ENCODE peak calls at places on chromosome 5, in four cellular contexts. V is neuronal stem cell, W is fibroblast of lung, Q is IMR-90. R is an unnamed sample.

GRCh38 chr5:45507174-45507573 is 189.0 kb downstream of the HCN1 start:
- DNase-seq in W (no peak), V (no peak), Q (no peak), R (peak)

GRCh38 chr5:110625376-110625999 is 101.0 kb downstream of the TMEM232 start:
- DNase-seq in V (no peak), W (peak), Q (peak), R (peak)

GRCh38 chr5:113330533-113331200 is 104.1 kb downstream of the TSSK1B start:
- DNase-seq in W (peak), V (no peak), Q (peak), R (no peak)

GRCh38 chr5:56816546-56817081 is 1.3 kb downstream of the MAP3K1 start:
- DNase-seq in V (peak), Q (peak), W (peak), R (peak)

GRCh38 chr5:121962943-121963342 is 1.2 kb downstream of the SRFBP1 start:
- DNase-seq in Q (peak), V (no peak), W (no peak), R (no peak)

GRCh38 chr5:177446184-177447065 is at the start of gene PRR7:
- DNase-seq in Q (peak), W (peak), V (peak), R (peak)

GRCh38 chr5:20678814-20679298 is 690.9 kb upstream of the CDH18 start:
- DNase-seq in Q (peak), V (no peak), W (peak), R (no peak)

GRCh38 chr5:154611341-154611767 is 133.3 kb upstream of the HAND1 start:
- DNase-seq in Q (peak), W (peak), V (no peak), R (peak)

GRCh38 chr5:130836729-130837660 is 328.1 kb downstream of the HINT1 start:
- DNase-seq in Q (no peak), W (no peak), V (no peak), R (no peak)

GRCh38 chr5:177362871-177363507 is 5.3 kb downstream of the RGS14 start:
- DNase-seq in W (peak), V (peak), Q (no peak), R (peak)

GRCh38 chr5:113271015-113271414 is 163.8 kb downstream of the TSSK1B start:
- DNase-seq in W (no peak), Q (peak), V (no peak), R (no peak)

GRCh38 chr5:72380491-72381274 is 60.5 kb downstream of the PTCD2 start:
- DNase-seq in V (no peak), W (no peak), Q (peak), R (no peak)

GRCh38 chr5:124057815-124058231 is 545.8 kb downstream of the CSNK1G3 start:
- DNase-seq in V (no peak), Q (no peak), W (no peak), R (no peak)

GRCh38 chr5:73638344-73639095 is 12.5 kb downstream of the ARHGEF28 start:
- DNase-seq in Q (peak), W (peak), V (no peak), R (no peak)

GRCh38 chr5:76742586-76742985 is 26.7 kb downstream of the F2R start:
- DNase-seq in V (no peak), Q (peak), W (peak), R (no peak)

GRCh38 chr5:11931638-11932037 is 27.4 kb upstream of the CTNND2 start:
- DNase-seq in Q (no peak), W (no peak), V (no peak), R (no peak)

GRCh38 chr5:132480546-132481242 is 9.9 kb downstream of the IRF1 start:
- DNase-seq in Q (no peak), W (no peak), V (no peak), R (no peak)

GRCh38 chr5:141947366-141947765 is 10.6 kb downstream of the PCDH12 start:
- DNase-seq in W (no peak), V (no peak), Q (no peak), R (no peak)

GRCh38 chr5:93503598-93504067 is 77.4 kb downstream of the NR2F1-AS1 start:
- DNase-seq in V (no peak), W (peak), Q (peak), R (no peak)

GRCh38 chr5:139461698-139462097 is 845 bp downstream of the ECSCR start:
- DNase-seq in V (no peak), W (peak), Q (peak), R (no peak)

GRCh38 chr5:124355928-124356327 is 390.5 kb downstream of the ZNF608 start:
- DNase-seq in W (no peak), V (no peak), Q (no peak), R (no peak)

GRCh38 chr5:18375637-18376036 is 741.4 kb downstream of the TAF11L14 start:
- DNase-seq in W (no peak), V (no peak), Q (no peak), R (no peak)

GRCh38 chr5:73328665-73329064 is 119.9 kb downstream of the FOXD1 start:
- DNase-seq in W (no peak), Q (no peak), V (no peak), R (no peak)

GRCh38 chr5:137142371-137143243 is 356.5 kb downstream of the SPOCK1 start:
- DNase-seq in Q (peak), W (peak), V (no peak), R (no peak)

GRCh38 chr5:7815757-7816534 is 35.0 kb downstream of the CFAP90 start:
- DNase-seq in V (peak), Q (peak), W (peak), R (peak)

GRCh38 chr5:13511442-13511841 is 433.0 kb downstream of the DNAH5 start:
- DNase-seq in Q (no peak), W (no peak), V (no peak), R (no peak)

GRCh38 chr5:59535561-59535960 is 358.0 kb downstream of the PDE4D start:
- DNase-seq in W (no peak), Q (no peak), V (no peak), R (no peak)

GRCh38 chr5:170499621-170500020 is 4.2 kb upstream of the KCNIP1 start:
- DNase-seq in V (no peak), Q (no peak), W (no peak), R (no peak)

GRCh38 chr5:105146867-105147266 is 1584.3 kb upstream of the NUDT12 start:
- DNase-seq in W (peak), Q (no peak), V (no peak), R (no peak)

GRCh38 chr5:142982821-142983200 is 212.6 kb downstream of the ARHGAP26 start:
- DNase-seq in V (no peak), Q (no peak), W (no peak), R (peak)

GRCh38 chr5:15757103-15757502 is 257.1 kb downstream of the FBXL7 start:
- DNase-seq in W (peak), V (no peak), Q (peak), R (peak)

GRCh38 chr5:37786416-37786815 is 53.4 kb downstream of the GDNF start:
- DNase-seq in W (no peak), V (no peak), Q (no peak), R (peak)

GRCh38 chr5:101212942-101213514 is 309.9 kb upstream of the ST8SIA4 start:
- DNase-seq in W (no peak), V (no peak), Q (no peak), R (peak)

GRCh38 chr5:88826959-88827585 is 55.9 kb downstream of the MEF2C start:
- DNase-seq in Q (peak), W (peak), V (no peak), R (peak)

DNA sequence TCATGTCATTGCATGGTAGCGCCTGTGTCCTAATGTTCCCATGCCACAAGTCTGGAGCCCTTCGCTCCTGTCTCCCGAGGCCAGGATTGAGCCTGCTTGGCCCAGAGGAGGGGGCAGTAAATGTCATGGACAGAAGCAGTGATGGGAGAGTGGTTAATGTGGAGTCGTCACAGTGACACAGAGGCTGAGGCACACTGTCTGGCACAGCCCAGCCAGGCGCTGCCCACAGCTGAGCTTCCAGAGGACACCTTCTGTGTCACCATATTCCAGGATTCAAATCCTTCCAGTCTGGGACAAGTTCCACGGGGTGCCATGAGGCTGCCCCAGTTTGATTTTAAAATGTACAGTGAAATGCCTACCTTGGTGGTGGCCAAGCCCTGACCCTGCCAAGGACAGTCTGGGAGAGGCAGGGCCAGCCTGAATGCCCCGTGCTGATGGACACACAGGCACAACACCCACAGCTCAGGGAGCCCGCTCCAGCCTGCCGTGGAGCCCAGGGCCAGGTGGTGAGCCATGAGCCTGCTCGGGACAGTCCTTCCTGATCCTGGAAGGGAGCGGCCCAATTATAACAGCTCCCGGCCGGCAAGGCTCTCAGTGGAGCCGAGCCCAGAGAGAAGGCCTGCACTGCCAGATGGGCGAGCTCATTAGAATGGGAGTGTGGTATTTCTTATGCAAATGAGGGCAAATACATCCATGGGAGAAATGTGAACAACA is 99.1 kb upstream of the RUFY1 start:
- DNase-seq in W (no peak), V (no peak), Q (no peak), R (no peak)
- H3K4me2 ChIP-seq in W (no peak), V (no peak), Q (no peak), R (no peak)

DNA sequence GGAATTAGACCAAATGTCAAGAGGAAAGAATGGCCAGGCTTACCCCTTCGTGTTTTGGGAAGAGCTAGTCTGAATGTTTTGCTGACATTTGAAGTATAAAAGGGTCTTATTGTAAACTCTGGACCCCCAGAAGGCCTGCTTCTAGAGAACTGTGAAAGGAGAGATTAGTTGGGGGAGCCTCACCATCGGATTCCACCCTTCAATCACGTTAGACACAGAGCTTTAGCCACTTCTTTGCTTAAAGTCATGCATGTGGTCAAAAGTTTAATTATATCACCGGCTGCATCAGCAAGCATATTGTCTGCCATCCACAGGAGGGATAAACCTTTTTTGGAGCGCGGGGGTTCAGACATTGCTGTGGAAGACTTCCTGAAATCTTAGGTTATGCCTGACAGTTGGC is 93.2 kb downstream of the EFNA5 start:
- DNase-seq in Q (no peak), V (peak), W (no peak), R (no peak)
- H3K27ac ChIP-seq in Q (no peak), V (peak), W (no peak), R (peak)

GRCh38 chr5:174668349-174668748 is 56.0 kb upstream of the MSX2 start:
- DNase-seq in W (no peak), Q (no peak), V (no peak), R (peak)
- H3K4me2 ChIP-seq in W (no peak), Q (no peak), V (no peak), R (peak)

GRCh38 chr5:172575416-172575815 is 65.6 kb upstream of the NEURL1B start:
- DNase-seq in Q (no peak), W (no peak), V (no peak), R (no peak)
- H3K27ac ChIP-seq in Q (no peak), W (no peak), V (no peak), R (no peak)